ENCODE peak calls at places on chromosomes 4 and X, in six cellular contexts. K, H, T, C, U and J are unnamed samples.

GRCh38 chr4:38162240-38162784 is 202.1 kb downstream of the PTTG2 start:
- DNase-seq in K (peak), H (peak), T (no peak), C (no peak), U (peak), J (no peak)

GRCh38 chr4:55756208-55756607 is 63.4 kb upstream of the EXOC1L start:
- DNase-seq in K (no peak), H (no peak), T (no peak), C (no peak), U (no peak), J (no peak)

GRCh38 chr4:98000940-98001339 is 142.3 kb downstream of the STPG2 start:
- DNase-seq in K (no peak), H (no peak), T (no peak), C (no peak), U (no peak), J (no peak)

GRCh38 chrX:130109429-130110378 is 593 bp downstream of the ELF4 start:
- DNase-seq in K (no peak), H (no peak), T (no peak), C (no peak), U (no peak), J (peak)

GRCh38 chrX:154546354-154547244 is at the start of gene G6PD:
- DNase-seq in K (no peak), H (peak), T (no peak), C (no peak), U (peak), J (peak)

GRCh38 chr4:6772223-6772928 is 10.2 kb upstream of the KIAA0232 start:
- DNase-seq in K (no peak), H (no peak), T (no peak), C (no peak), U (no peak), J (no peak)

GRCh38 chr4:113874480-113874879 is 105.0 kb downstream of the ARSJ start:
- DNase-seq in K (no peak), H (no peak), T (no peak), C (no peak), U (no peak), J (no peak)

GRCh38 chr4:56871357-56871993 is 36.2 kb upstream of the REST start:
- DNase-seq in K (no peak), H (no peak), T (no peak), C (no peak), U (peak), J (peak)

GRCh38 chr4:76061977-76062376 is 12.5 kb upstream of the ART3 start:
- DNase-seq in K (no peak), H (no peak), T (no peak), C (no peak), U (no peak), J (no peak)

GRCh38 chr4:167606551-167606950 is 372.3 kb upstream of the SPOCK3 start:
- DNase-seq in K (no peak), H (no peak), T (no peak), C (no peak), U (no peak), J (no peak)

GRCh38 chrX:24760601-24761000 is 66.9 kb downstream of the POLA1 start:
- DNase-seq in K (peak), H (no peak), T (no peak), C (no peak), U (peak), J (no peak)

DNA sequence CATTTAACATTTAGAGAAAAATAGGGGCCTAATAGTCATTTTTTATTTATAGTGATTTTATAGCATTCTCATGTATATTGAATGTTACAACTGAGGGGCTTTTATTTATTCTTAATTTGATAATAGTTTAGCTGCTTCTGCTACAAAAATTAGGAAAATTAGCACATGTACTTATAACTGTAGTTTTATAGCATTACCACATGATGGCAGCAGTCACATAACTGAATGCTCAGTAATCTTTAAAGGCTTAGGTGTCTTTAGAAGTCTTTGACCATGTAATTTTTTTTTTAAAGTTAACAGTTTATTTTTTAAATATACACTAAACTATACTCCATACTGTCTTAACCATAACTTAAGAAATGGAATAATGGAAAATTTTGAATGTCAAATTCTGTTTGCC is 136.6 kb downstream of the STAG2 start:
- DNase-seq in K (no peak), H (no peak), T (no peak), C (no peak), U (peak), J (no peak)
- TF ChIP-seq CTCF in K (peak), H (no peak), T (peak), C (peak), U (peak), J (peak)

DNA sequence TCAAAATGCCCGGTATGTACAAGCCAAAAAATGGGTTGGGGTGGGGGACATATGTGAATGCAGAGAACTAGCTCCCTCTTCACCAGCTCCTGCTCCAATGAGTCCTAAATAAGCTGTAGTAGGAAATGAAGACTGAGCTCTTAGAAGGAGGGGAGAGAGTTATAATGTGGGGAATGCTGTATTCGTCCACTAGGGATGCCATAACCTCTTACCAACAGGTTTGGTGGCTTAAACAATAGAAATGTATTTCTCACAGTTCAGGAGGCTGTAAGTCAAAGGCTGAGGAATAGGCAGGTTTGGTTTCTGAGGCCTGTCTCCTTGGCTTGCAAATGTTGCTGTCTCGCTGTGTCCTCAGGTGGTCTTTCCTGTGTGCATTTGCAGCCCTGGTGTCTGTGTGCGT is 4.4 kb upstream of the INPP4B start:
- DNase-seq in K (no peak), H (no peak), T (no peak), C (no peak), U (peak), J (no peak)
- TF ChIP-seq CTCF in K (peak), H (no peak), T (no peak), C (no peak), U (peak), J (no peak)

DNA sequence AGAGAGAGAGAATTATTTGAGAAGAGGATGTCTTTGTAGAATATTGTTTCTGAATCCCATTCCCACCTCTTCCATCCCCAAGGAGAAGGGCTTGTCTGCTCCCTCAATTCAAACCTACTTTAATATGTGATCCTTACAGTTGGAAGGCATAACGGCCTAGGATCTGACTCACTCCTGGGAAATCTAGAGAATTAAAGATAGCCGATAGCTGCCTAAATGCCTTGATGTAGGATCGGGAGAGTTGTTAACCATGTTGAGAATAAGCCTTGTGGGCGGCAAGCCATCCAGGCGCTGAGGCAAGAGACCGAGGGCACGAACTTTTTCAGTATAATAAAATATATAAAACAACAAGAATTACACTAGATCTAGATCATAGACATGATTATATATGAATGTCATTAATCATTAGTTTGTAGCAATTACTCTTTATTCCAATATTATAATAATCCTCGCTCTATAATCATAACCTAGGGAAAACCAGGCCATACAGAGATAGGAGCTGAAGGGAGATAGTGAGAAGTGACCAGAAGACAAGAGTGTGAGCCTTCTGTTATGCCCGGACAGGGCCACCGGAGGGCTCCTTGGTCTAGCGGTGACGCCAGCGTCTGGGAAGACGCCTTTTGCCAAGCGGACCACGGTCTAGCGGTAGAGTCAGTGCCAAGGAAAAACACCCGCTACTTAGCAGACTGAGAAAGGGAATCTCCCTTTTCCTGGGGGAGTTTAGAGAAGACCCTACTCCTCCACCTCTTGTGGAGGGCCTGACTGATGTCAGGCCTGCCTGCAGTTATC is 13.5 kb downstream of the EMCN start:
- DNase-seq in K (peak), H (no peak), T (no peak), C (no peak), U (no peak), J (peak)
- TF ChIP-seq CTCF in K (no peak), H (no peak), T (no peak), C (no peak), U (no peak), J (no peak)

GRCh38 chr4:173171098-173171497 is 2.5 kb downstream of the GALNT7 start:
- DNase-seq in K (no peak), H (no peak), T (no peak), C (no peak), U (peak), J (no peak)
- TF ChIP-seq CTCF in K (peak), H (no peak), T (no peak), C (no peak), U (peak), J (no peak)

DNA sequence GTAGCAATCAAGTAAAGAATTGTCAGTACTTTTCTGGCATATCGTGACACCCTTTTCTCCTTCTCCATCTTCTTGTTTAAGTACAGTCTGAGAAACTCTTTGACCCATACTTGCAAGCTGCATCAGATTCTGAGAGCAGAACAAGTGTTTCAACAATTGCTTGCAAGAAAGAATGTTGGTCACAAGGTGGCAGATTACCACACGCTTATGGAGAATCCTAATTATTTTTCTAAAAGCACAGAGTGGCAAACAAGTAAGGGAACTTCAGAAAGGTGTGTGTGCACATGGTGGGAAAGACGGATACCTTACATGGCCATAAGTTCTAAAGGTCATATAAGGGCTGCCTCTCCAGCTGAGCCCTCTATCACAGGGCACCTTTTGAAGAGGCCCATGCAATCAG is 136.4 kb upstream of the FGF13 start:
- DNase-seq in K (no peak), H (no peak), T (no peak), C (no peak), U (peak), J (no peak)
- TF ChIP-seq CTCF in K (no peak), H (no peak), T (no peak), C (no peak), U (no peak), J (no peak)

GRCh38 chrX:136577562-136577961 is 45.5 kb downstream of the VGLL1 start:
- DNase-seq in K (peak), H (peak), T (no peak), C (peak), U (peak), J (peak)
- TF ChIP-seq CTCF in K (peak), H (peak), T (peak), C (peak), U (peak), J (peak)

DNA sequence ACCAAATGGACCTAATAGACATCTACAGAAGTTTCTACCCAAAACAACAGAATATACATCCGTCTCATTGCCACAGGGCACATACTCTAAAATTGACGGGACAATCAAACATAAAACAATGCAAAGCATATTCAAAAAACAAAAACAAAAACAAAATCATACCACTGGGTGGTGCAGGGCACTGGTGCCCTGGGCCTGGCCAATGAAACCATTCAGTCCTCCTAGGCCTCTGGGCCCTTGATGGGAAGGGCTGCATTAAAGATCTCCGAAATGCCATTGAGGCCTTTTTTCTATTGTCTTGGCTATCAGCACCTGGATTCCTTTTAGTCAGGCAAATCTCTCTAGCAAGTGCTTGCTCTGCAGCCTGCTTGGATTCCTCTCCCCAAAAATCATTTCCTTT is 213.9 kb upstream of the ZCCHC13 start:
- DNase-seq in K (no peak), H (no peak), T (no peak), C (no peak), U (no peak), J (no peak)
- TF ChIP-seq CTCF in K (no peak), H (no peak), T (no peak), C (no peak), U (no peak), J (no peak)

GRCh38 chr4:86918539-86919072 is 16.2 kb upstream of the AFF1 start:
- DNase-seq in K (peak), H (no peak), T (no peak), C (no peak), U (peak), J (no peak)

GRCh38 chr4:86919824-86920223 is 15.0 kb upstream of the AFF1 start:
- DNase-seq in K (peak), H (no peak), T (no peak), C (no peak), U (peak), J (no peak)

GRCh38 chr4:86921608-86922252 is 13.1 kb upstream of the AFF1 start:
- DNase-seq in K (no peak), H (no peak), T (no peak), C (no peak), U (peak), J (no peak)

GRCh38 chr4:86916392-86916791 is 18.4 kb upstream of the AFF1 start:
- DNase-seq in K (no peak), H (no peak), T (peak), C (no peak), U (no peak), J (no peak)

DNA sequence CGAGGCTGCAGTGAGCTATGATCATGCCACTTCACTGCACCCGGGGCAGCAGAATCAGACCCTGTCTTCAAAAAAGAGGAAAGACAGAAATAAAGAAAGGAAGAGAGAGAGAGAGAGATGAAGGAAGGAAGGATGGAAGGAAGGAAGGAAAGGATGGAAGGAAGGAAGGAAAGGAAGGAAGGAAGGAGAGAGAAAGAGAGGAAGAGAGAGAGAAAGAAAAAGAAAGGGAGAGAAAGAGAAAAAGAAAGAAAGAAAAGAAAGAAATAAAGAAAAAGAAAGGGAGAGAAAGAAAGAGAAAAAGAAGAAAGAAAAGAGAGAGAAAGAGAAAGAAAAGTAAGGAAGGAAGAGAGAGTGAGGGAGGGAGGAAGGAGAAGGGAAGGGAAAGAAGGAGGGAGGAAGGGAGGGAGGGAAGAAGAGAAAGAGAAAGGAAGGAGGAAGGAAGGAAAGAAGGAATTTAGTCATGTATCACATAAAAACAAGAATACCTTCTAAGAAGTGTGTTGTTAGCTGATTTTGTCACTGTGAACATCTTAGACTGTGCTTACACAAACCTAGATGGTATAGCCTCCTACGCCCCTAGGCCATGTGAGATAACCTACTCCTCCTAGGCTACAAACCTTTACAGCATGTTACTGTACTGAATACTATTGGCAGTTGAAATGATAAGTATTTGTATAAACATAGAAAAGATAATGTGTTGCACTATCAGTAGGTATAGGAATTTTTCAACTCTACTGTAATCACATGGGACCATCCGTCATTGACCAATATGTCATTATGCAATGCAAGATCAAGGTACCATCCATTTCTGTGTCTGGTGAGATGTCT is 17.4 kb upstream of the AFF1 start:
- DNase-seq in K (no peak), H (no peak), T (peak), C (no peak), U (no peak), J (no peak)
- TF ChIP-seq CTCF in K (no peak), H (no peak), T (no peak), C (no peak), U (no peak), J (peak)

DNA sequence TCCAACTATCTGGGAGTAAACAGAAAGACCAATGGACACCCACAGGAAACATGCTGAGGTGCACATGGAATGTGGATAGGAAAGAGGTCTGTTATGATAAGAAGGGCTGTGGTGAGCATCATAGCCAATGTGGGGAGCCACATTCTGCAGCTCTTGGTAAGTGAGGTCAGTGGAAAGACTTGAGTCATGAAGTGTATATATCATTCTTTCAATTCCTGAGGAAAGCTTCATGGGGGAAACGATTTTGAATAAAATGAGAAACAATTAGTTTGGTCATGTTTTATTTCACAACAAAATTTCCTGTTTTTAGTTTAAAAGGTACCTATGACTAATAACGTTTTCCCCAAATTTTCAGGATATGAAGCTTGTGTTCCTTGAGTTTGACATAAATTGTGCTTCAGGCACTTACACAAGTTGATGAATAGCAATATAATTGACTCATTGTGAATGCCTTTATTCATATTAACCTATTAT is 41.4 kb upstream of the RASSF6 start:
- DNase-seq in K (peak), H (no peak), T (no peak), C (no peak), U (peak), J (no peak)
- TF ChIP-seq CTCF in K (peak), H (no peak), T (no peak), C (no peak), U (peak), J (no peak)